ENCODE peak calls at places on chromosomes 5 and 9, in four cellular contexts. One of them, this sample, is unnamed.

GRCh38 chr5:145743396-145744061 is 91.6 kb downstream of the PRELID2 start:
- DNase-seq in left lung: peak
- DNase-seq in stomach: no peak
- DNase-seq in kidney epithelial cell: no peak
- DNase-seq in this sample: no peak

GRCh38 chr9:135349212-135349962 is 130.2 kb upstream of the PPP1R26 start:
- DNase-seq in stomach: no peak
- DNase-seq in left lung: peak
- DNase-seq in kidney epithelial cell: no peak
- DNase-seq in this sample: no peak

GRCh38 chr5:170738840-170739239 is 44.7 kb upstream of the GABRP start:
- DNase-seq in stomach: no peak
- DNase-seq in left lung: no peak
- DNase-seq in kidney epithelial cell: no peak
- DNase-seq in this sample: no peak

GRCh38 chr5:32278403-32278802 is 34.3 kb downstream of the MTMR12 start:
- DNase-seq in left lung: no peak
- DNase-seq in stomach: no peak
- DNase-seq in kidney epithelial cell: no peak
- DNase-seq in this sample: no peak

GRCh38 chr5:110917161-110917875 is 154.2 kb upstream of the TSLP start:
- DNase-seq in stomach: no peak
- DNase-seq in left lung: no peak
- DNase-seq in kidney epithelial cell: no peak
- DNase-seq in this sample: no peak

GRCh38 chr5:15263942-15264341 is 236.0 kb upstream of the FBXL7 start:
- DNase-seq in kidney epithelial cell: no peak
- DNase-seq in stomach: no peak
- DNase-seq in left lung: no peak
- DNase-seq in this sample: no peak

GRCh38 chr5:140312067-140312790 is 9.3 kb upstream of the PFDN1 start:
- DNase-seq in stomach: peak
- DNase-seq in left lung: no peak
- DNase-seq in kidney epithelial cell: peak
- DNase-seq in this sample: no peak

GRCh38 chr5:150024241-150024984 is 23.9 kb downstream of the HMGXB3 start:
- DNase-seq in stomach: no peak
- DNase-seq in left lung: no peak
- DNase-seq in kidney epithelial cell: no peak
- DNase-seq in this sample: no peak

GRCh38 chr5:138490648-138491283 is 25.5 kb downstream of the EGR1 start:
- DNase-seq in left lung: no peak
- DNase-seq in kidney epithelial cell: no peak
- DNase-seq in stomach: no peak
- DNase-seq in this sample: no peak

GRCh38 chr9:3397726-3398125 is 128.1 kb downstream of the RFX3 start:
- DNase-seq in left lung: no peak
- DNase-seq in kidney epithelial cell: no peak
- DNase-seq in stomach: no peak
- DNase-seq in this sample: no peak

GRCh38 chr5:71816307-71816706 is 97.2 kb downstream of the CARTPT start:
- DNase-seq in kidney epithelial cell: no peak
- DNase-seq in stomach: no peak
- DNase-seq in left lung: no peak
- DNase-seq in this sample: no peak

GRCh38 chr5:61275841-61276240 is 56.2 kb upstream of the ZSWIM6 start:
- DNase-seq in stomach: no peak
- DNase-seq in left lung: peak
- DNase-seq in kidney epithelial cell: no peak
- DNase-seq in this sample: peak

GRCh38 chr5:160333726-160334125 is 21.4 kb upstream of the CCNJL start:
- DNase-seq in stomach: no peak
- DNase-seq in left lung: no peak
- DNase-seq in kidney epithelial cell: no peak
- DNase-seq in this sample: peak

GRCh38 chr5:174706997-174707548 is 17.3 kb upstream of the MSX2 start:
- DNase-seq in stomach: no peak
- DNase-seq in left lung: no peak
- DNase-seq in kidney epithelial cell: no peak
- DNase-seq in this sample: no peak

GRCh38 chr9:89722712-89723111 is 117.9 kb downstream of the GADD45G start:
- DNase-seq in left lung: no peak
- DNase-seq in stomach: no peak
- DNase-seq in kidney epithelial cell: no peak
- DNase-seq in this sample: no peak

GRCh38 chr5:126799780-126800179 is 22.8 kb downstream of the LMNB1 start:
- DNase-seq in stomach: no peak
- DNase-seq in left lung: no peak
- DNase-seq in kidney epithelial cell: no peak
- DNase-seq in this sample: no peak

GRCh38 chr5:126805108-126805507 is 28.2 kb downstream of the LMNB1 start:
- DNase-seq in kidney epithelial cell: no peak
- DNase-seq in stomach: no peak
- DNase-seq in left lung: no peak
- DNase-seq in this sample: no peak

GRCh38 chr5:126801174-126801991 is 24.4 kb downstream of the LMNB1 start:
- DNase-seq in stomach: no peak
- DNase-seq in left lung: no peak
- DNase-seq in kidney epithelial cell: no peak
- DNase-seq in this sample: no peak

GRCh38 chr5:126801992-126802294 is 25.0 kb downstream of the LMNB1 start:
- DNase-seq in stomach: no peak
- DNase-seq in left lung: no peak
- DNase-seq in kidney epithelial cell: no peak
- DNase-seq in this sample: no peak
- TF ChIP-seq CTCF in stomach: no peak
- TF ChIP-seq CTCF in left lung: no peak
- TF ChIP-seq CTCF in kidney epithelial cell: peak
- TF ChIP-seq CTCF in this sample: peak

DNA sequence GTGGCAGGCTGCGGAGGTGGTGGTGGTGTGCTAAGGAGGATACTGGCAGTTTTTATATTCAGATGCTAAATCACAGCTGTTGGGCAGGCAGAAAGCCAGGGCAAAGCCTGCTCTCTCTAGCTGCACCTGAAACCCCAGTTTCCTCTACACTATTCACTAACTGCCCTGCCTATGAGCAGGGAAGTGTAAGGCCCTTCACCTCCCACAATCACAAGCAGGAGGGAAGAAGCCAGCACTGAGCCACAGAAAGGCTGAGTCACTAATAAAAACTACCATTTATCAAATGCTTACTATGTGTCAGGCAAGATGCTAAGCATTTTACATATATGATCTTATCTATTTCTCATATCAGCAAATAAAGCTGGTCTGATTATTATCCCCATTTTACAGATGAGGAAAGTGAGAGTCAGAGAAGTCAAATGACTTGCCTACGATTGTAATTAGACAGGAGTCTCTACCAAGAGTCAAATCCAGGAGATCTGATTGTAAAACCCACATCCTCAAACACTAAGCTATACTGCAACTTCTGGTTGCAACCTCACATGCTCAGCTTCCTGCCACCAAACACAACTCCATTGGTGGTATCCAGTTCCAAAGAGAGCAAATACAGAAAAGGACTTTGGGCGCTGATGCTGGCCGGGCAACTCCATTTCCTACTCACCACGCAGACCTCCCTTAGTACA is 17.7 kb upstream of the IL6ST start:
- DNase-seq in left lung: no peak
- DNase-seq in stomach: peak
- DNase-seq in kidney epithelial cell: no peak
- DNase-seq in this sample: no peak
- TF ChIP-seq CTCF in left lung: no peak
- TF ChIP-seq CTCF in stomach: no peak
- TF ChIP-seq CTCF in kidney epithelial cell: no peak
- TF ChIP-seq CTCF in this sample: no peak

DNA sequence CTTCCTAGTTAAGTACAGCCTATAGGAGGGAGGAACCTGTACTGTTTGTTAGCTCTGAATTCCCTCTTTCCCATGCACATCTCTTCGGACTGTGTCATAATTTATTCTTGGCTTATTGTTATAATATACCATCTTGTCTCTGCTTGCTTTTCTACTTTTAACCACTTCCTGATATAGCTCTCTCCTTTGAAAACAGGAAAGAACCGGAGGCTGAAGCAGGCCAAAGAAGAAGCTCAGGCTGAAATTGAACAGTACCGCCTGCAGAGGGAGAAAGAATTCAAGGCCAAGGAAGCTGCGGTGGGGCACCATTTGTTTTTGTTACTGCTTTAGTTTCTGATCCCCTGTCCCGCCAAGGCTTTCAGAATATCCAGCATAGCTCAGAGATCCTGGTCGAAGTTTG is 4.8 kb downstream of the ATP6V1G1 start:
- DNase-seq in stomach: no peak
- DNase-seq in kidney epithelial cell: no peak
- DNase-seq in left lung: no peak
- DNase-seq in this sample: peak
- TF ChIP-seq CTCF in stomach: no peak
- TF ChIP-seq CTCF in kidney epithelial cell: peak
- TF ChIP-seq CTCF in left lung: peak
- TF ChIP-seq CTCF in this sample: peak

GRCh38 chr5:134141346-134142050 is 27.0 kb downstream of the TCF7 start:
- DNase-seq in left lung: no peak
- DNase-seq in stomach: peak
- DNase-seq in kidney epithelial cell: no peak
- DNase-seq in this sample: no peak
- TF ChIP-seq CTCF in left lung: no peak
- TF ChIP-seq CTCF in stomach: no peak
- TF ChIP-seq CTCF in kidney epithelial cell: no peak
- TF ChIP-seq CTCF in this sample: no peak

GRCh38 chr5:44952376-44952775 is 143.6 kb downstream of the MRPS30 start:
- DNase-seq in kidney epithelial cell: no peak
- DNase-seq in stomach: no peak
- DNase-seq in left lung: no peak
- DNase-seq in this sample: no peak
- TF ChIP-seq CTCF in kidney epithelial cell: peak
- TF ChIP-seq CTCF in stomach: no peak
- TF ChIP-seq CTCF in left lung: peak
- TF ChIP-seq CTCF in this sample: peak

DNA sequence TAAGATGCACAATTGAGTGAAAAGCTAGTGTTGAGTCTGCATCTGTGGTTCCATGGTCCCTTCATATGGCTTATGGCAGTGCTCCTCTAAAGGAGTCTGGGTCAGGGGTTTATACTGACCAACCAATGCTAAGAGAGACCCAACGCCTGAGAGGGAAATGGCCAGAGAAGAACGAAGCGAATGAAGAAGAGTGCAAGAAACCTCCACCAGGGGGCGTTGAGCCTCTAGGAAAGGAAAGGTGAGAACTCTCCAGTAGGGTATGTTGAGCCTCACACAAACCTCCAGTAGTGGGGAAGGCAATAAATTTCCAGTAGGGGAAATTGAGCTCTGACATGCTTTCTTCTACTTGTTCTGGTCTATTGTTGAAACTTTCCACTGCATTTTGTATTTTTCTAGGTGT is 470.6 kb downstream of the PRDM9 start:
- DNase-seq in stomach: no peak
- DNase-seq in kidney epithelial cell: no peak
- DNase-seq in left lung: no peak
- DNase-seq in this sample: no peak
- TF ChIP-seq CTCF in stomach: no peak
- TF ChIP-seq CTCF in kidney epithelial cell: peak
- TF ChIP-seq CTCF in left lung: no peak
- TF ChIP-seq CTCF in this sample: no peak

GRCh38 chr5:12294151-12294550 is 389.9 kb upstream of the CTNND2 start:
- DNase-seq in kidney epithelial cell: no peak
- DNase-seq in stomach: no peak
- DNase-seq in left lung: no peak
- DNase-seq in this sample: no peak

DNA sequence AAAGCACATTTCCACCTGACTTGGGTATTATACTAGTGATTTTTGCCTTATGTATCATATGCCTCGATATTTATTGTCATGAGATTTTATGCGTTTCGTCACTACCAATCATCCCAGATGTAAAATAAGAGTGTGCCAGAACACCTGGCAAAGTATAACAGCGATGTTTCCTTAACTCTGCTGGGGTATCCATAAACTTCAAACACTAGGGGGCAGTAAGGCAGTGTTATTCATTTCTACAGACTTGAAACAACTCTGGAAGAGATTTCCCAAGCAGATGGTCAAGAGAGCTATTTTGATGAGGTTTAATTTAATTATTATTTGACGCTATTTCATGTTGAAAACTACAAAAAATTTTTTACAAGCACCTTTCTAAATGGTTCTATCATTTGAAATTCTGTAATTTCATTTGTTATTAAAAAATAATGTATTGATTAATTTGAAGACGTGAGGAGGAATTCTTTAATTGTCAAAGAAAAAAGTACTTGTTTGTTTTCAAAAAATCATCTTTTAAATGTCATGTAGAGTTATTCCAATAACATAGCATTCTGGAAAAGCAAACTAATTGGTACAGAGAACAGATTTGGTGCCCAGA is 388.5 kb upstream of the CTNND2 start:
- DNase-seq in stomach: no peak
- DNase-seq in kidney epithelial cell: no peak
- DNase-seq in left lung: no peak
- DNase-seq in this sample: no peak
- TF ChIP-seq CTCF in stomach: no peak
- TF ChIP-seq CTCF in kidney epithelial cell: peak
- TF ChIP-seq CTCF in left lung: no peak
- TF ChIP-seq CTCF in this sample: no peak

DNA sequence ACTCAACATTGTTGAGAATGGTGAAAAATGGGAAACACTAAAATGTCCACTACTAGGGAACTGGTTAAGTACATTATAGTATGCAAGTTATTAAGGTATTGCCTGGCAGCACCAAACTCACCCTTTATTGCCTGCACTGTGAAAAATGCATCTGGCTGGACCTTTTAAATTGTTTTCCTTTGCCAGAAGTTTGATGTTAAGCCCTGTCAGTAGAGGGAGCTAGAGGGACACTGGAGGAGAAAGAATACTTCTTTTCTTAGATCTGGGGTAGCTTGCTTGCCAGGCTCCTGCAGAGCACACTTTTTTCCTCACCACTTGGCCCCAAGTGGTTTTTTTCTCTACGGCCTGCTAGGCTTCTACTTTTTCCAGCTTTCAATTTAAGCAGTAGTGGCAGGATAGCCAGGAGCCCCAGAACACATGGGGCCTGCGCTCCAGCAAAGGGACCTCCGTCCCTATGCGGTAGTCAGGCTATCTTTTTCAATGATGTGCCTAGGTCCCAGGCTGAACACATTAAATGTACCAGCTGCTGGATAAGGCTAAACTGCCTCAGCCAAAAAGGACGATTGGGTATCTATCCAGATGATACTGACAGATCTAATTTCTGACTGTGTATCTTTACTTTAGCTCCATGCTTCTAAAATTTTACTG is 8.0 kb upstream of the HABP4 start:
- DNase-seq in kidney epithelial cell: no peak
- DNase-seq in stomach: no peak
- DNase-seq in left lung: no peak
- DNase-seq in this sample: no peak
- TF ChIP-seq CTCF in kidney epithelial cell: peak
- TF ChIP-seq CTCF in stomach: peak
- TF ChIP-seq CTCF in left lung: peak
- TF ChIP-seq CTCF in this sample: peak